ENCODE peak calls at places on chromosomes 2 and 18, in eight cellular contexts. T is sciatic nerve, F is ovary, A is progenitor cell of endocrine pancreas, P is NCI-H2081, W is fibroblast of gingiva, B is KG1, O is GM13976. Y is an unnamed sample.

GRCh38 chr18:45954070-45954712 is 12.9 kb downstream of the EPG5 start:
- DNase-seq in T (no peak), F (no peak), A (no peak), P (no peak), W (peak; percentile 86), B (no peak), O (no peak), Y (no peak)

GRCh38 chr2:233814436-233814835 is 36.3 kb downstream of the MROH2A start:
- DNase-seq in T (peak; percentile 26), F (no peak), A (no peak), P (no peak), W (no peak), B (no peak), O (no peak), Y (no peak)

GRCh38 chr2:79005211-79005610 is 20.3 kb upstream of the REG3G start:
- DNase-seq in T (no peak), F (no peak), A (no peak), P (no peak), W (no peak), B (no peak), O (no peak), Y (no peak)

GRCh38 chr2:135727968-135728728 is 13.5 kb upstream of the UBXN4 start:
- DNase-seq in T (no peak), F (no peak), A (no peak), P (no peak), W (no peak), B (no peak), O (no peak), Y (no peak)

GRCh38 chr18:11997466-11997865 is 16.2 kb downstream of the IMPA2 start:
- DNase-seq in T (no peak), F (no peak), A (no peak), P (no peak), W (no peak), B (no peak), O (no peak), Y (no peak)

GRCh38 chr18:59691046-59691395 is 6.2 kb downstream of the CCBE1 start:
- DNase-seq in T (no peak), F (no peak), A (no peak), P (no peak), W (peak; percentile 79), B (no peak), O (no peak), Y (no peak)

GRCh38 chr2:152336854-152337510 is 2.0 kb downstream of the FMNL2 start:
- DNase-seq in T (no peak), F (peak; percentile 53), A (no peak), P (no peak), W (peak; percentile 84), B (no peak), O (no peak), Y (no peak)

GRCh38 chr2:172783091-172783898 is 47.6 kb downstream of the RAPGEF4 start:
- DNase-seq in T (no peak), F (peak; percentile 17), A (no peak), P (no peak), W (peak; percentile 72), B (no peak), O (no peak), Y (no peak)

GRCh38 chr18:62338446-62339105 is 13.5 kb downstream of the TNFRSF11A start:
- DNase-seq in T (no peak), F (no peak), A (no peak), P (no peak), W (no peak), B (no peak), O (no peak), Y (no peak)

GRCh38 chr2:152174574-152174973 is 989 bp downstream of the STAM2 start:
- DNase-seq in T (no peak), F (no peak), A (no peak), P (no peak), W (no peak), B (no peak), O (no peak), Y (no peak)

GRCh38 chr18:43170586-43170985 is 55.1 kb upstream of the RIT2 start:
- DNase-seq in T (no peak), F (no peak), A (no peak), P (no peak), W (no peak), B (no peak), O (no peak), Y (no peak)

GRCh38 chr2:145199052-145199451 is 679.1 kb upstream of the ZEB2 start:
- DNase-seq in T (no peak), F (no peak), A (no peak), P (peak; percentile 26), W (no peak), B (no peak), O (no peak), Y (no peak)

GRCh38 chr2:9247177-9247576 is 40.6 kb downstream of the ASAP2 start:
- DNase-seq in T (no peak), F (no peak), A (no peak), P (no peak), W (no peak), B (no peak), O (no peak), Y (peak; percentile 53)

GRCh38 chr18:3757361-3757760 is 307.4 kb downstream of the TGIF1 start:
- DNase-seq in T (no peak), F (no peak), A (no peak), P (no peak), W (no peak), B (no peak), O (no peak), Y (no peak)